ENCODE peak calls at places on chromosomes 13 and 19, in four cellular contexts. One of them, this sample, is unnamed. For H3K36me3 and H3K4me1, the result is how much of the 10 kb centered on the place peaks cover.

GRCh38 chr19:58477871-58478270 is 1.7 kb downstream of the ZNF446 start:
- DNase-seq in endodermal cell: no peak
- DNase-seq in suprapubic skin: no peak
- DNase-seq in neuronal stem cell: no peak
- DNase-seq in this sample: no peak

GRCh38 chr19:17327654-17328516 is 6.8 kb downstream of the ANO8 start:
- DNase-seq in endodermal cell: peak
- DNase-seq in suprapubic skin: no peak
- DNase-seq in neuronal stem cell: peak
- DNase-seq in this sample: peak

GRCh38 chr19:45976180-45976579 is 2.5 kb upstream of the NOVA2 start:
- DNase-seq in endodermal cell: no peak
- DNase-seq in suprapubic skin: no peak
- DNase-seq in neuronal stem cell: no peak
- DNase-seq in this sample: no peak

GRCh38 chr13:23945612-23946011 is 48.3 kb upstream of the C1QTNF9B start:
- DNase-seq in endodermal cell: no peak
- DNase-seq in suprapubic skin: no peak
- DNase-seq in neuronal stem cell: no peak
- DNase-seq in this sample: no peak

GRCh38 chr13:104779311-104779710 is 1713.1 kb upstream of the SLC10A2 start:
- DNase-seq in endodermal cell: peak
- DNase-seq in suprapubic skin: no peak
- DNase-seq in neuronal stem cell: peak
- DNase-seq in this sample: no peak

GRCh38 chr13:44649118-44649455 is 73.0 kb upstream of the TSC22D1 start:
- DNase-seq in endodermal cell: peak
- DNase-seq in suprapubic skin: no peak
- DNase-seq in neuronal stem cell: no peak
- DNase-seq in this sample: no peak

GRCh38 chr13:47136659-47136975 is 239.8 kb upstream of the HTR2A start:
- DNase-seq in endodermal cell: no peak
- DNase-seq in suprapubic skin: no peak
- DNase-seq in neuronal stem cell: no peak
- DNase-seq in this sample: no peak

GRCh38 chr19:49017666-49018351 is 918 bp upstream of the LHB start:
- DNase-seq in endodermal cell: peak
- DNase-seq in suprapubic skin: no peak
- DNase-seq in neuronal stem cell: no peak
- DNase-seq in this sample: peak

GRCh38 chr19:47142779-47143178 is 12.1 kb downstream of the SAE1 start:
- DNase-seq in endodermal cell: no peak
- DNase-seq in suprapubic skin: no peak
- DNase-seq in neuronal stem cell: no peak
- DNase-seq in this sample: no peak

GRCh38 chr13:95485045-95485517 is 67.4 kb upstream of the CLDN10 start:
- DNase-seq in endodermal cell: no peak
- DNase-seq in suprapubic skin: no peak
- DNase-seq in neuronal stem cell: no peak
- DNase-seq in this sample: no peak

GRCh38 chr13:73880365-73880764 is 253.8 kb downstream of the KLF12 start:
- DNase-seq in endodermal cell: no peak
- DNase-seq in suprapubic skin: no peak
- DNase-seq in neuronal stem cell: no peak
- DNase-seq in this sample: no peak

GRCh38 chr13:47420568-47420967 is 523.7 kb upstream of the HTR2A start:
- DNase-seq in endodermal cell: peak
- DNase-seq in suprapubic skin: no peak
- DNase-seq in neuronal stem cell: no peak
- DNase-seq in this sample: no peak

GRCh38 chr19:30856376-30856775 is 484.2 kb downstream of the ZNF536 start:
- DNase-seq in endodermal cell: no peak
- DNase-seq in suprapubic skin: no peak
- DNase-seq in neuronal stem cell: no peak
- DNase-seq in this sample: no peak

GRCh38 chr19:17419491-17420266 is at the start of gene MVB12A:
- DNase-seq in endodermal cell: peak
- DNase-seq in suprapubic skin: peak
- DNase-seq in neuronal stem cell: peak
- DNase-seq in this sample: peak

GRCh38 chr13:83065136-83065535 is 817.1 kb downstream of the SLITRK1 start:
- DNase-seq in endodermal cell: no peak
- DNase-seq in suprapubic skin: no peak
- DNase-seq in neuronal stem cell: no peak
- DNase-seq in this sample: peak

GRCh38 chr13:113973218-113974164 is at the start of gene C13orf46:
- DNase-seq in endodermal cell: no peak
- DNase-seq in suprapubic skin: no peak
- DNase-seq in neuronal stem cell: no peak
- DNase-seq in this sample: peak

GRCh38 chr13:28659611-28659970 is 661 bp downstream of the POMP start:
- DNase-seq in endodermal cell: no peak
- DNase-seq in suprapubic skin: no peak
- DNase-seq in neuronal stem cell: no peak
- DNase-seq in this sample: no peak

GRCh38 chr13:93559718-93560117 is 333.1 kb downstream of the GPC6 start:
- DNase-seq in endodermal cell: no peak
- DNase-seq in suprapubic skin: no peak
- DNase-seq in neuronal stem cell: no peak
- DNase-seq in this sample: no peak

GRCh38 chr19:5172859-5173577 is 167.6 kb downstream of the PTPRS start:
- DNase-seq in endodermal cell: no peak
- DNase-seq in suprapubic skin: no peak
- DNase-seq in neuronal stem cell: no peak
- DNase-seq in this sample: no peak

GRCh38 chr19:51959791-51960190 is 26.8 kb downstream of the ZNF350 start:
- DNase-seq in endodermal cell: no peak
- DNase-seq in suprapubic skin: no peak
- DNase-seq in neuronal stem cell: no peak
- DNase-seq in this sample: no peak

GRCh38 chr13:109166807-109167206 is 537.4 kb downstream of the MYO16 start:
- DNase-seq in endodermal cell: no peak
- DNase-seq in suprapubic skin: no peak
- DNase-seq in neuronal stem cell: no peak
- DNase-seq in this sample: no peak

GRCh38 chr13:44447783-44448182 is 74.2 kb downstream of the SERP2 start:
- DNase-seq in endodermal cell: no peak
- DNase-seq in suprapubic skin: no peak
- DNase-seq in neuronal stem cell: no peak
- DNase-seq in this sample: no peak

GRCh38 chr13:106496072-106496997 is 39.1 kb downstream of the EFNB2 start:
- DNase-seq in endodermal cell: no peak
- DNase-seq in suprapubic skin: no peak
- DNase-seq in neuronal stem cell: no peak
- DNase-seq in this sample: peak

GRCh38 chr13:41231786-41232185 is 31.6 kb downstream of the MTRF1 start:
- DNase-seq in endodermal cell: peak
- DNase-seq in suprapubic skin: no peak
- DNase-seq in neuronal stem cell: no peak
- DNase-seq in this sample: peak

GRCh38 chr13:97225533-97225932 is 3.4 kb downstream of the MBNL2 start:
- DNase-seq in endodermal cell: no peak
- DNase-seq in suprapubic skin: no peak
- DNase-seq in neuronal stem cell: no peak
- DNase-seq in this sample: no peak

GRCh38 chr19:34253711-34254551 is 423 bp upstream of the GARRE1 start:
- DNase-seq in endodermal cell: peak
- DNase-seq in suprapubic skin: peak
- DNase-seq in neuronal stem cell: peak
- DNase-seq in this sample: peak

GRCh38 chr19:3106509-3107141 is 12.5 kb downstream of the GNA11 start:
- DNase-seq in endodermal cell: no peak
- DNase-seq in suprapubic skin: no peak
- DNase-seq in neuronal stem cell: no peak
- DNase-seq in this sample: no peak

GRCh38 chr13:101875717-101876393 is 423.4 kb downstream of the ITGBL1 start:
- DNase-seq in endodermal cell: no peak
- DNase-seq in suprapubic skin: no peak
- DNase-seq in neuronal stem cell: no peak
- DNase-seq in this sample: no peak

GRCh38 chr19:4566402-4567051 is 7.0 kb upstream of the SEMA6B start:
- DNase-seq in endodermal cell: no peak
- DNase-seq in suprapubic skin: no peak
- DNase-seq in neuronal stem cell: no peak
- DNase-seq in this sample: no peak

GRCh38 chr19:32570081-32570785 is 10.8 kb upstream of the PDCD5 start:
- DNase-seq in endodermal cell: peak
- DNase-seq in suprapubic skin: no peak
- DNase-seq in neuronal stem cell: peak
- DNase-seq in this sample: peak

GRCh38 chr19:57830071-57830602 is at the start of gene ZNF587B:
- DNase-seq in endodermal cell: peak
- DNase-seq in suprapubic skin: no peak
- DNase-seq in neuronal stem cell: peak
- DNase-seq in this sample: peak

GRCh38 chr13:81051873-81052272 is 710.9 kb upstream of the SPRY2 start:
- DNase-seq in endodermal cell: no peak
- DNase-seq in suprapubic skin: no peak
- DNase-seq in neuronal stem cell: no peak
- DNase-seq in this sample: no peak

GRCh38 chr19:16197188-16197621 is 506 bp upstream of the AP1M1 start:
- DNase-seq in endodermal cell: no peak
- DNase-seq in suprapubic skin: no peak
- DNase-seq in neuronal stem cell: no peak
- DNase-seq in this sample: peak

GRCh38 chr19:42079886-42080763 is 4.2 kb downstream of the ZNF574 start:
- DNase-seq in endodermal cell: no peak
- DNase-seq in suprapubic skin: no peak
- DNase-seq in neuronal stem cell: no peak
- DNase-seq in this sample: no peak

GRCh38 chr19:42079276-42079669 is 3.3 kb downstream of the ZNF574 start:
- DNase-seq in endodermal cell: no peak
- DNase-seq in suprapubic skin: no peak
- DNase-seq in neuronal stem cell: no peak
- DNase-seq in this sample: no peak

GRCh38 chr19:42081584-42082258 is 5.8 kb downstream of the ZNF574 start:
- DNase-seq in endodermal cell: no peak
- DNase-seq in suprapubic skin: no peak
- DNase-seq in neuronal stem cell: no peak
- DNase-seq in this sample: peak

GRCh38 chr19:42078538-42079275 is 2.7 kb downstream of the ZNF574 start:
- DNase-seq in endodermal cell: no peak
- DNase-seq in suprapubic skin: no peak
- DNase-seq in neuronal stem cell: no peak
- DNase-seq in this sample: no peak

DNA sequence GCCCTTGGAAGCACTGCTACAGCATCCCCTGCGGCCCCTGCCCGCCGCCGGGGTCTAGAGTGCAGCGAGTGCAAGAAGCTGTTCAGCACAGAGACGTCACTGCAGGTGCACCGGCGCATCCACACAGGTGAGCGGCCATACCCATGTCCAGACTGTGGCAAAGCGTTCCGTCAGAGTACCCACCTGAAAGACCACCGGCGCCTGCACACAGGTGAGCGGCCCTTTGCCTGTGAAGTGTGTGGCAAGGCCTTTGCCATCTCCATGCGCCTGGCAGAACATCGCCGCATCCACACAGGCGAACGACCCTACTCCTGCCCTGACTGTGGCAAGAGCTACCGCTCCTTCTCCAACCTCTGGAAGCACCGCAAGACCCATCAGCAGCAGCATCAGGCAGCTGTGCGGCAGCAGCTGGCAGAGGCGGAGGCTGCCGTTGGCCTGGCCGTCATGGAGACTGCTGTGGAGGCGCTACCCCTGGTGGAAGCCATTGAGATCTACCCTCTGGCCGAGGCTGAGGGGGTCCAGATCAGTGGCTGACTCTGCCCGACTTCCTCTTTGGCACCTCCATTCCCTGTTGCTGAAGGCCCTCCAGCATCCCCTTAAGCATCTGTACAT is 4.9 kb downstream of the ZNF574 start:
- DNase-seq in endodermal cell: no peak
- DNase-seq in suprapubic skin: no peak
- DNase-seq in neuronal stem cell: no peak
- DNase-seq in this sample: peak
- H3K36me3 ChIP-seq in endodermal cell: under half
- H3K36me3 ChIP-seq in suprapubic skin: under half
- H3K36me3 ChIP-seq in neuronal stem cell: half or more
- H3K36me3 ChIP-seq in this sample: under half

DNA sequence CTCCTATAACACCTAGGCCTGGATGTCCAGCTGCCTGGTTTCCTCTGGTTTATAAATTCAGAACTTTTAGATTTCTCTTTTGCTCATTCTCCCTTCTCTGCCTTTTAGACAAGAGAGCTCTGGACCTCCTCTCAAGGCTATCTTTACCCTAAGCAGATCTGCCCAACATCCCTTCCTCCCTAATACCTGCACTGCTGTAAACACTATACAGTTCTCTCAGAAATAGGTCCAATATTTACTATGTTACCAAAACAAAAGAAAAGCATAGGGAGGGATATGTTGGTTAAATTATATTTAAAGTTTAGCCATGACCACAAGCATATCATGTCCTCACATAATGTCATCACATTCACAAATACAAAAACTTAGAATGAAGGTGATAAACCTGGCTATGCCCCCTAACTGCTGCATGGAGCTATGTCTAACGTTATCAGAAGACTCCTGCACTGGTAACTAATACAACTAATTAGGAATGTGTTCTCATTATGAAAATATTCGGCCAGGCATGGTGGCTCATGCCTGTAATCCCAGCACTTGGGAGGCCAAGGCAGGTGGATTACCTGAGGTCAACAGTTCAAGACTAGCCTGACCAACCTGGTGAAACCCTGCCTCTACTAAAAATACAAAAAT is 18.0 kb downstream of the KPNA3 start:
- DNase-seq in endodermal cell: no peak
- DNase-seq in suprapubic skin: no peak
- DNase-seq in neuronal stem cell: no peak
- DNase-seq in this sample: no peak
- H3K4me1 ChIP-seq in endodermal cell: under half
- H3K4me1 ChIP-seq in suprapubic skin: under half
- H3K4me1 ChIP-seq in neuronal stem cell: under half
- H3K4me1 ChIP-seq in this sample: under half

DNA sequence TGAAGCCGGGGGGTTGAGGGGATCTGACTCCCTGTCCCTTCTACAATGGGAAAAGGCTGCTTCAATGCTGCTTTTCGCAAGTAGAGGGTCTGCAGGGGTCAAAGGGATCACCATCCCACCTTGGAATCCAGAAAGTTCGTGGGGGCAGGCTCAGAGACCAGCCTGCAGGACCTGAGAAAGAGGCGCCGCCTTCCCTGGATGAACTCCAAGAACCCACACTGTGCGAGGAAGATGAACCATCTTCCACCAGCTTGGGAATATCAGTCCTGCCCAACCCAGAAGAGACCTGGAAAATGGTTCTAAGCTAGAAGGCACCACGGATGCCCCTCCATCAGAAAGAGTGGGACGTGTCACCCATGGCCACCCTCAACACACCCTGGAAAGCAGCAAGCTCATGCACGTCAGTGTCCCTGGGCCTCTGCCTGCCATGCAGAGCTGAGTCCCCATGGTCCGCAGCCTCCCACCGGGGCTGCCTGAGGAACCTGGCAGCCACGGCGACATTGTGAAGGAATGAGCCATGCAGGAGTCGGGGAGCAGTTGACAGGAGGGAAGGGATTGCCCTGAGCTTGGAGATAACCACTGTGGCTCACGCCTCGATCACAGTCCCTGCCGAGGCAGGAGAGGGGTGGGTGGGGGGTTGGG is 14.6 kb downstream of the RAB3D start:
- DNase-seq in endodermal cell: no peak
- DNase-seq in suprapubic skin: no peak
- DNase-seq in neuronal stem cell: no peak
- DNase-seq in this sample: no peak
- H3K4me3 ChIP-seq in endodermal cell: no peak
- H3K4me3 ChIP-seq in suprapubic skin: no peak
- H3K4me3 ChIP-seq in neuronal stem cell: peak
- H3K4me3 ChIP-seq in this sample: no peak

GRCh38 chr13:61094865-61095264 is 320.8 kb downstream of the PCDH20 start:
- DNase-seq in endodermal cell: no peak
- DNase-seq in suprapubic skin: no peak
- DNase-seq in neuronal stem cell: no peak
- DNase-seq in this sample: no peak
- H3K36me3 ChIP-seq in endodermal cell: under half
- H3K36me3 ChIP-seq in suprapubic skin: under half
- H3K36me3 ChIP-seq in neuronal stem cell: under half
- H3K36me3 ChIP-seq in this sample: under half